ENCODE peak calls at places on chromosomes 13 and 19, in eight cellular contexts. One of them, this sample, is unnamed.

GRCh38 chr13:86608739-86609138 is 809.5 kb upstream of the SLITRK6 start:
- DNase-seq in left ventricle myocardium inferior: no peak
- DNase-seq in pancreas: no peak
- DNase-seq in stimulated activated CD8-positive, alpha-beta memory T cell treated with anti-CD3 and anti-CD28 coated beads, Interleukin-15, amount 100 ng/mL, for 4 hours: no peak
- DNase-seq in astrocyte of the hippocampus: no peak
- DNase-seq in stimulated activated naive CD8-positive, alpha-beta T cell treated with anti-CD3 and anti-CD28 coated beads, Interleukin-15, Interleukin-2, amounts not matched to agents 100 U/mL and 50 U/mL, for 24 hours: no peak
- DNase-seq in GM13977: no peak
- DNase-seq in activated naive CD4-positive, alpha-beta T cell: no peak
- DNase-seq in this sample: peak; percentile 6

GRCh38 chr19:3463039-3463958 is 17.0 kb downstream of the SMIM24 start:
- DNase-seq in left ventricle myocardium inferior: no peak
- DNase-seq in pancreas: peak; percentile 51
- DNase-seq in stimulated activated CD8-positive, alpha-beta memory T cell treated with anti-CD3 and anti-CD28 coated beads, Interleukin-15, amount 100 ng/mL, for 4 hours: no peak
- DNase-seq in astrocyte of the hippocampus: no peak
- DNase-seq in stimulated activated naive CD8-positive, alpha-beta T cell treated with anti-CD3 and anti-CD28 coated beads, Interleukin-15, Interleukin-2, amounts not matched to agents 100 U/mL and 50 U/mL, for 24 hours: no peak
- DNase-seq in GM13977: no peak
- DNase-seq in activated naive CD4-positive, alpha-beta T cell: no peak
- DNase-seq in this sample: no peak

GRCh38 chr19:40604647-40605200 is 3.6 kb downstream of the LTBP4 start:
- DNase-seq in left ventricle myocardium inferior: no peak
- DNase-seq in pancreas: peak; percentile 73
- DNase-seq in stimulated activated CD8-positive, alpha-beta memory T cell treated with anti-CD3 and anti-CD28 coated beads, Interleukin-15, amount 100 ng/mL, for 4 hours: no peak
- DNase-seq in astrocyte of the hippocampus: no peak
- DNase-seq in stimulated activated naive CD8-positive, alpha-beta T cell treated with anti-CD3 and anti-CD28 coated beads, Interleukin-15, Interleukin-2, amounts not matched to agents 100 U/mL and 50 U/mL, for 24 hours: peak; percentile 24
- DNase-seq in GM13977: no peak
- DNase-seq in activated naive CD4-positive, alpha-beta T cell: no peak
- DNase-seq in this sample: peak; percentile 20

GRCh38 chr19:32878988-32879387 is 9.4 kb upstream of the SLC7A9 start:
- DNase-seq in left ventricle myocardium inferior: no peak
- DNase-seq in pancreas: no peak
- DNase-seq in stimulated activated CD8-positive, alpha-beta memory T cell treated with anti-CD3 and anti-CD28 coated beads, Interleukin-15, amount 100 ng/mL, for 4 hours: no peak
- DNase-seq in astrocyte of the hippocampus: no peak
- DNase-seq in stimulated activated naive CD8-positive, alpha-beta T cell treated with anti-CD3 and anti-CD28 coated beads, Interleukin-15, Interleukin-2, amounts not matched to agents 100 U/mL and 50 U/mL, for 24 hours: no peak
- DNase-seq in GM13977: no peak
- DNase-seq in activated naive CD4-positive, alpha-beta T cell: no peak
- DNase-seq in this sample: no peak

GRCh38 chr19:14006766-14007562 is 844 bp upstream of the RFX1 start:
- DNase-seq in left ventricle myocardium inferior: peak; percentile 87
- DNase-seq in pancreas: peak; percentile 93
- DNase-seq in stimulated activated CD8-positive, alpha-beta memory T cell treated with anti-CD3 and anti-CD28 coated beads, Interleukin-15, amount 100 ng/mL, for 4 hours: no peak
- DNase-seq in astrocyte of the hippocampus: no peak
- DNase-seq in stimulated activated naive CD8-positive, alpha-beta T cell treated with anti-CD3 and anti-CD28 coated beads, Interleukin-15, Interleukin-2, amounts not matched to agents 100 U/mL and 50 U/mL, for 24 hours: peak; percentile 86
- DNase-seq in GM13977: no peak
- DNase-seq in activated naive CD4-positive, alpha-beta T cell: peak; percentile 85
- DNase-seq in this sample: no peak

GRCh38 chr19:45103625-45104319 is 10.8 kb downstream of the PPP1R37 start:
- DNase-seq in left ventricle myocardium inferior: no peak
- DNase-seq in pancreas: no peak
- DNase-seq in stimulated activated CD8-positive, alpha-beta memory T cell treated with anti-CD3 and anti-CD28 coated beads, Interleukin-15, amount 100 ng/mL, for 4 hours: no peak
- DNase-seq in astrocyte of the hippocampus: peak; percentile 26
- DNase-seq in stimulated activated naive CD8-positive, alpha-beta T cell treated with anti-CD3 and anti-CD28 coated beads, Interleukin-15, Interleukin-2, amounts not matched to agents 100 U/mL and 50 U/mL, for 24 hours: no peak
- DNase-seq in GM13977: no peak
- DNase-seq in activated naive CD4-positive, alpha-beta T cell: no peak
- DNase-seq in this sample: no peak

GRCh38 chr13:41842029-41842428 is 118.9 kb downstream of the VWA8 start:
- DNase-seq in left ventricle myocardium inferior: no peak
- DNase-seq in pancreas: no peak
- DNase-seq in stimulated activated CD8-positive, alpha-beta memory T cell treated with anti-CD3 and anti-CD28 coated beads, Interleukin-15, amount 100 ng/mL, for 4 hours: no peak
- DNase-seq in astrocyte of the hippocampus: peak; percentile 53
- DNase-seq in stimulated activated naive CD8-positive, alpha-beta T cell treated with anti-CD3 and anti-CD28 coated beads, Interleukin-15, Interleukin-2, amounts not matched to agents 100 U/mL and 50 U/mL, for 24 hours: no peak
- DNase-seq in GM13977: no peak
- DNase-seq in activated naive CD4-positive, alpha-beta T cell: no peak
- DNase-seq in this sample: peak; percentile 49

GRCh38 chr13:50357586-50358118 is 342.4 kb downstream of the KCNRG start:
- DNase-seq in left ventricle myocardium inferior: no peak
- DNase-seq in pancreas: peak; percentile 72
- DNase-seq in stimulated activated CD8-positive, alpha-beta memory T cell treated with anti-CD3 and anti-CD28 coated beads, Interleukin-15, amount 100 ng/mL, for 4 hours: no peak
- DNase-seq in astrocyte of the hippocampus: peak; percentile 92
- DNase-seq in stimulated activated naive CD8-positive, alpha-beta T cell treated with anti-CD3 and anti-CD28 coated beads, Interleukin-15, Interleukin-2, amounts not matched to agents 100 U/mL and 50 U/mL, for 24 hours: no peak
- DNase-seq in GM13977: no peak
- DNase-seq in activated naive CD4-positive, alpha-beta T cell: no peak
- DNase-seq in this sample: no peak

GRCh38 chr19:52991484-52991883 is 22.2 kb upstream of the ERVV-1 start:
- DNase-seq in left ventricle myocardium inferior: no peak
- DNase-seq in pancreas: no peak
- DNase-seq in stimulated activated CD8-positive, alpha-beta memory T cell treated with anti-CD3 and anti-CD28 coated beads, Interleukin-15, amount 100 ng/mL, for 4 hours: no peak
- DNase-seq in astrocyte of the hippocampus: peak; percentile 50
- DNase-seq in stimulated activated naive CD8-positive, alpha-beta T cell treated with anti-CD3 and anti-CD28 coated beads, Interleukin-15, Interleukin-2, amounts not matched to agents 100 U/mL and 50 U/mL, for 24 hours: no peak
- DNase-seq in GM13977: no peak
- DNase-seq in activated naive CD4-positive, alpha-beta T cell: no peak
- DNase-seq in this sample: no peak

GRCh38 chr13:30881191-30881651 is 24.9 kb upstream of the MEDAG start:
- DNase-seq in left ventricle myocardium inferior: peak; percentile 47
- DNase-seq in pancreas: no peak
- DNase-seq in stimulated activated CD8-positive, alpha-beta memory T cell treated with anti-CD3 and anti-CD28 coated beads, Interleukin-15, amount 100 ng/mL, for 4 hours: no peak
- DNase-seq in astrocyte of the hippocampus: peak; percentile 38
- DNase-seq in stimulated activated naive CD8-positive, alpha-beta T cell treated with anti-CD3 and anti-CD28 coated beads, Interleukin-15, Interleukin-2, amounts not matched to agents 100 U/mL and 50 U/mL, for 24 hours: no peak
- DNase-seq in GM13977: no peak
- DNase-seq in activated naive CD4-positive, alpha-beta T cell: no peak
- DNase-seq in this sample: no peak